ENCODE peak calls at places on chromosomes 16 and 17, in four cellular contexts. L, W, T and E are unnamed samples.

GRCh38 chr16:24626251-24626650 is 86.9 kb downstream of the RBBP6 start:
- DNase-seq in W (no peak), L (no peak), T (peak; percentile 40), E (no peak)

GRCh38 chr17:66310528-66311148 is 8.2 kb downstream of the PRKCA start:
- DNase-seq in W (no peak), L (no peak), T (no peak), E (no peak)

GRCh38 chr17:30476726-30477082 is 504 bp upstream of the GOSR1 start:
- DNase-seq in W (no peak), L (peak; percentile 13), T (no peak), E (no peak)

GRCh38 chr17:43411820-43412529 is 13.2 kb downstream of the ARL4D start:
- DNase-seq in T (no peak), L (no peak), W (no peak), E (no peak)

GRCh38 chr16:30747799-30748633 is at the start of gene PHKG2:
- DNase-seq in W (peak; percentile 98), T (peak; percentile 99), L (peak; percentile 98), E (peak; percentile 99)

GRCh38 chr16:65704866-65705265 is 583.0 kb upstream of the CDH11 start:
- DNase-seq in W (no peak), L (no peak), T (no peak), E (no peak)

GRCh38 chr17:83160443-83161297 is 81.3 kb downstream of the METRNL start:
- DNase-seq in W (no peak), T (no peak), L (no peak), E (no peak)

GRCh38 chr16:27189335-27189972 is 13.9 kb upstream of the KDM8 start:
- DNase-seq in T (no peak), W (no peak), L (peak; percentile 25), E (peak; percentile 43)

GRCh38 chr17:38701504-38702165 is 3.4 kb upstream of the MLLT6 start:
- DNase-seq in L (no peak), T (peak; percentile 79), W (no peak), E (peak; percentile 87)

GRCh38 chr16:11181889-11182279 is 74.1 kb downstream of the SOCS1 start:
- DNase-seq in L (no peak), W (no peak), T (no peak), E (no peak)

GRCh38 chr16:46691720-46692119 is 2.3 kb downstream of the ORC6 start:
- DNase-seq in W (no peak), L (no peak), T (peak; percentile 78), E (no peak)